ENCODE peak calls at places on chromosome 18, in seven cellular contexts. One of them, this sample, is unnamed.

GRCh38 chr18:44594779-44595467 is 85.8 kb upstream of the SETBP1 start:
- DNase-seq in upper lobe of right lung: no peak
- DNase-seq in dorsolateral prefrontal cortex: no peak
- DNase-seq in GM12865: no peak
- DNase-seq in heart left ventricle: no peak
- DNase-seq in IMR-90: peak; percentile 59
- DNase-seq in CD8-positive, alpha-beta T cell: no peak
- DNase-seq in this sample: peak; percentile 79

GRCh38 chr18:55318864-55319516 is 269.0 kb downstream of the TCF4 start:
- DNase-seq in upper lobe of right lung: no peak
- DNase-seq in dorsolateral prefrontal cortex: no peak
- DNase-seq in GM12865: no peak
- DNase-seq in heart left ventricle: no peak
- DNase-seq in IMR-90: peak; percentile 82
- DNase-seq in CD8-positive, alpha-beta T cell: no peak
- DNase-seq in this sample: peak; percentile 52

GRCh38 chr18:58645398-58645797 is 16.5 kb upstream of the ALPK2 start:
- DNase-seq in upper lobe of right lung: no peak
- DNase-seq in dorsolateral prefrontal cortex: no peak
- DNase-seq in GM12865: no peak
- DNase-seq in heart left ventricle: no peak
- DNase-seq in IMR-90: peak; percentile 71
- DNase-seq in CD8-positive, alpha-beta T cell: no peak
- DNase-seq in this sample: peak; percentile 62

GRCh38 chr18:57951110-57951796 is 92.8 kb upstream of the NEDD4L start:
- DNase-seq in upper lobe of right lung: no peak
- DNase-seq in dorsolateral prefrontal cortex: no peak
- DNase-seq in GM12865: peak; percentile 35
- DNase-seq in heart left ventricle: no peak
- DNase-seq in IMR-90: no peak
- DNase-seq in CD8-positive, alpha-beta T cell: no peak
- DNase-seq in this sample: no peak

GRCh38 chr18:35410561-35410960 is 33.4 kb upstream of the ZNF396 start:
- DNase-seq in upper lobe of right lung: no peak
- DNase-seq in dorsolateral prefrontal cortex: no peak
- DNase-seq in GM12865: peak; percentile 53
- DNase-seq in heart left ventricle: no peak
- DNase-seq in IMR-90: no peak
- DNase-seq in CD8-positive, alpha-beta T cell: no peak
- DNase-seq in this sample: no peak

GRCh38 chr18:43081396-43081795 is 34.1 kb downstream of the RIT2 start:
- DNase-seq in upper lobe of right lung: no peak
- DNase-seq in dorsolateral prefrontal cortex: no peak
- DNase-seq in GM12865: no peak
- DNase-seq in heart left ventricle: no peak
- DNase-seq in IMR-90: no peak
- DNase-seq in CD8-positive, alpha-beta T cell: no peak
- DNase-seq in this sample: no peak

GRCh38 chr18:28175047-28175929 is 1.6 kb downstream of the CDH2 start:
- DNase-seq in upper lobe of right lung: no peak
- DNase-seq in dorsolateral prefrontal cortex: peak; percentile 66
- DNase-seq in GM12865: no peak
- DNase-seq in heart left ventricle: peak; percentile 62
- DNase-seq in IMR-90: peak; percentile 42
- DNase-seq in CD8-positive, alpha-beta T cell: no peak
- DNase-seq in this sample: peak; percentile 52

GRCh38 chr18:12518326-12518725 is 110.6 kb downstream of the PRELID3A start:
- DNase-seq in upper lobe of right lung: no peak
- DNase-seq in dorsolateral prefrontal cortex: no peak
- DNase-seq in GM12865: no peak
- DNase-seq in heart left ventricle: no peak
- DNase-seq in IMR-90: peak; percentile 48
- DNase-seq in CD8-positive, alpha-beta T cell: no peak
- DNase-seq in this sample: no peak

GRCh38 chr18:70335892-70336726 is 47.3 kb downstream of the SOCS6 start:
- DNase-seq in upper lobe of right lung: no peak
- DNase-seq in dorsolateral prefrontal cortex: no peak
- DNase-seq in GM12865: no peak
- DNase-seq in heart left ventricle: no peak
- DNase-seq in IMR-90: no peak
- DNase-seq in CD8-positive, alpha-beta T cell: no peak
- DNase-seq in this sample: peak; percentile 10

GRCh38 chr18:24270937-24271380 is 126.7 kb downstream of the OSBPL1A start:
- DNase-seq in upper lobe of right lung: no peak
- DNase-seq in dorsolateral prefrontal cortex: no peak
- DNase-seq in GM12865: no peak
- DNase-seq in heart left ventricle: no peak
- DNase-seq in IMR-90: peak; percentile 63
- DNase-seq in CD8-positive, alpha-beta T cell: no peak
- DNase-seq in this sample: peak; percentile 60

GRCh38 chr18:7168408-7168807 is 50.8 kb upstream of the LAMA1 start:
- DNase-seq in upper lobe of right lung: no peak
- DNase-seq in dorsolateral prefrontal cortex: no peak
- DNase-seq in GM12865: no peak
- DNase-seq in heart left ventricle: no peak
- DNase-seq in IMR-90: no peak
- DNase-seq in CD8-positive, alpha-beta T cell: no peak
- DNase-seq in this sample: no peak

GRCh38 chr18:36028859-36029258 is 38.5 kb downstream of the RPRD1A start:
- DNase-seq in upper lobe of right lung: no peak
- DNase-seq in dorsolateral prefrontal cortex: no peak
- DNase-seq in GM12865: no peak
- DNase-seq in heart left ventricle: no peak
- DNase-seq in IMR-90: no peak
- DNase-seq in CD8-positive, alpha-beta T cell: no peak
- DNase-seq in this sample: no peak

GRCh38 chr18:51390695-51391094 is 193.2 kb upstream of the MEX3C start:
- DNase-seq in upper lobe of right lung: no peak
- DNase-seq in dorsolateral prefrontal cortex: no peak
- DNase-seq in GM12865: peak; percentile 10
- DNase-seq in heart left ventricle: no peak
- DNase-seq in IMR-90: no peak
- DNase-seq in CD8-positive, alpha-beta T cell: no peak
- DNase-seq in this sample: no peak

GRCh38 chr18:25737710-25738251 is 352.6 kb downstream of the SS18 start:
- DNase-seq in upper lobe of right lung: no peak
- DNase-seq in dorsolateral prefrontal cortex: no peak
- DNase-seq in GM12865: no peak
- DNase-seq in heart left ventricle: no peak
- DNase-seq in IMR-90: peak; percentile 97
- DNase-seq in CD8-positive, alpha-beta T cell: no peak
- DNase-seq in this sample: peak; percentile 87

GRCh38 chr18:23862071-23862470 is 152.5 kb upstream of the TTC39C start:
- DNase-seq in upper lobe of right lung: no peak
- DNase-seq in dorsolateral prefrontal cortex: no peak
- DNase-seq in GM12865: no peak
- DNase-seq in heart left ventricle: no peak
- DNase-seq in IMR-90: peak; percentile 95
- DNase-seq in CD8-positive, alpha-beta T cell: no peak
- DNase-seq in this sample: peak; percentile 92

GRCh38 chr18:75156831-75157230 is 52.1 kb downstream of the PTGR3 start:
- DNase-seq in upper lobe of right lung: no peak
- DNase-seq in dorsolateral prefrontal cortex: no peak
- DNase-seq in GM12865: no peak
- DNase-seq in heart left ventricle: no peak
- DNase-seq in IMR-90: no peak
- DNase-seq in CD8-positive, alpha-beta T cell: no peak
- DNase-seq in this sample: no peak

GRCh38 chr18:75156139-75156750 is 52.7 kb downstream of the PTGR3 start:
- DNase-seq in upper lobe of right lung: no peak
- DNase-seq in dorsolateral prefrontal cortex: no peak
- DNase-seq in GM12865: no peak
- DNase-seq in heart left ventricle: no peak
- DNase-seq in IMR-90: no peak
- DNase-seq in CD8-positive, alpha-beta T cell: no peak
- DNase-seq in this sample: no peak

GRCh38 chr18:75157359-75157758 is 51.6 kb downstream of the PTGR3 start:
- DNase-seq in upper lobe of right lung: no peak
- DNase-seq in dorsolateral prefrontal cortex: no peak
- DNase-seq in GM12865: no peak
- DNase-seq in heart left ventricle: no peak
- DNase-seq in IMR-90: no peak
- DNase-seq in CD8-positive, alpha-beta T cell: no peak
- DNase-seq in this sample: no peak

GRCh38 chr18:75154259-75154658 is 54.7 kb downstream of the PTGR3 start:
- DNase-seq in upper lobe of right lung: no peak
- DNase-seq in dorsolateral prefrontal cortex: no peak
- DNase-seq in GM12865: no peak
- DNase-seq in heart left ventricle: no peak
- DNase-seq in IMR-90: no peak
- DNase-seq in CD8-positive, alpha-beta T cell: no peak
- DNase-seq in this sample: no peak

DNA sequence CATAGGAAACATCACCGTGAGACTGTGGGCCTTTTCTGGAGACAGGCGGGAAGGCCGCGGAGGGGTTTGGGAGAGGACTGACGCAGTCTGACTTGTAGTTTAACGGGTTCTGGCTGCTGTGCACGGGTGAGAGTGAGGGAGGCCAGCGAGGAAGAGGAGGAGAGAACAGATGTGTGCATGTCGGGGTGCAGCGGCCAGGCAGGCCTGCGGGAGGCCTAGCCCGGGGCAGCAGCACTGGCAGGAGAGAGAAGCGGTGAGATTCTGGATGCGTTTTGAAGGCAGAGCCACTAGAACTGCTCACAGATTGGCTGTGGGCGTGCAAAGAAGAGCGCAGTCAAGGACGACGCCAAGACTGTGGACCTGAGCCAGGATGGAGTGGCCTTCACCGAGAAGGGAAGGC is 53.9 kb downstream of the PTGR3 start:
- DNase-seq in upper lobe of right lung: no peak
- DNase-seq in dorsolateral prefrontal cortex: no peak
- DNase-seq in GM12865: no peak
- DNase-seq in heart left ventricle: no peak
- DNase-seq in IMR-90: no peak
- DNase-seq in CD8-positive, alpha-beta T cell: no peak
- DNase-seq in this sample: no peak
- TF ChIP-seq CTCF in upper lobe of right lung: no peak
- TF ChIP-seq CTCF in dorsolateral prefrontal cortex: no peak
- TF ChIP-seq CTCF in GM12865: no peak
- TF ChIP-seq CTCF in heart left ventricle: no peak
- TF ChIP-seq CTCF in IMR-90: no peak
- TF ChIP-seq CTCF in CD8-positive, alpha-beta T cell: no peak
- TF ChIP-seq CTCF in this sample: no peak

GRCh38 chr18:63445067-63445466 is 22.8 kb upstream of the VPS4B start:
- DNase-seq in upper lobe of right lung: no peak
- DNase-seq in dorsolateral prefrontal cortex: no peak
- DNase-seq in GM12865: no peak
- DNase-seq in heart left ventricle: no peak
- DNase-seq in IMR-90: no peak
- DNase-seq in CD8-positive, alpha-beta T cell: no peak
- DNase-seq in this sample: no peak
- H3K4me3 ChIP-seq in upper lobe of right lung: no peak overlapping the region
- H3K4me3 ChIP-seq in dorsolateral prefrontal cortex: no peak overlapping the region
- H3K4me3 ChIP-seq in GM12865: no peak overlapping the region
- H3K4me3 ChIP-seq in heart left ventricle: no peak overlapping the region
- H3K4me3 ChIP-seq in IMR-90: no peak overlapping the region
- H3K4me3 ChIP-seq in CD8-positive, alpha-beta T cell: no peak overlapping the region
- H3K4me3 ChIP-seq in this sample: no peak overlapping the region

GRCh38 chr18:46716336-46716735 is 40.5 kb downstream of the ST8SIA5 start:
- DNase-seq in upper lobe of right lung: no peak
- DNase-seq in dorsolateral prefrontal cortex: no peak
- DNase-seq in GM12865: no peak
- DNase-seq in heart left ventricle: no peak
- DNase-seq in IMR-90: no peak
- DNase-seq in CD8-positive, alpha-beta T cell: no peak
- DNase-seq in this sample: no peak

GRCh38 chr18:46706968-46707367 is 49.9 kb downstream of the ST8SIA5 start:
- DNase-seq in upper lobe of right lung: no peak
- DNase-seq in dorsolateral prefrontal cortex: no peak
- DNase-seq in GM12865: no peak
- DNase-seq in heart left ventricle: no peak
- DNase-seq in IMR-90: no peak
- DNase-seq in CD8-positive, alpha-beta T cell: no peak
- DNase-seq in this sample: peak; percentile 16

GRCh38 chr18:46712406-46712805 is 44.4 kb downstream of the ST8SIA5 start:
- DNase-seq in upper lobe of right lung: no peak
- DNase-seq in dorsolateral prefrontal cortex: no peak
- DNase-seq in GM12865: no peak
- DNase-seq in heart left ventricle: peak; percentile 61
- DNase-seq in IMR-90: peak; percentile 58
- DNase-seq in CD8-positive, alpha-beta T cell: no peak
- DNase-seq in this sample: peak; percentile 89

GRCh38 chr18:46715062-46715461 is 41.8 kb downstream of the ST8SIA5 start:
- DNase-seq in upper lobe of right lung: no peak
- DNase-seq in dorsolateral prefrontal cortex: no peak
- DNase-seq in GM12865: no peak
- DNase-seq in heart left ventricle: no peak
- DNase-seq in IMR-90: no peak
- DNase-seq in CD8-positive, alpha-beta T cell: no peak
- DNase-seq in this sample: no peak

DNA sequence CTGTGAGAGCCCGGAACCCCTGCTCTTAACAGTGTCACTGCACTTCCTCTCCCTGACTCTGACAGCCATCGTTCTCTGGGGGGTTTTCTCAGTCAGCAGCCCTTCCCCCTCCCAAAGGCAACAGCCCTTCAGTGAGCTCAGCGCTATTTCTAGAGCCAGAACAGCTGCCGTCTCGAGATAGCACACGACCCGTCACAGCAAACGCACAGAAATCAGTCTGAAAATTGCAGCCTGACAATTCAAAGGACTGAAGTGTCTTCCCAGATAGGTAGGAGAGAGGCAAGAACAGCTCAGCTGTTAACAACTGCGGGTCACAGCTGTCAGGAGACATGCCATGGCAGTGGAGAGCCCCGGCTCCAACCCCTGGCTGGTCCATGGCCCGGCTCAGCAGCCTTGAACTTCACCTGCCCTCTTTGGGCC is 45.4 kb downstream of the ST8SIA5 start:
- DNase-seq in upper lobe of right lung: no peak
- DNase-seq in dorsolateral prefrontal cortex: no peak
- DNase-seq in GM12865: peak; percentile 29
- DNase-seq in heart left ventricle: peak; percentile 71
- DNase-seq in IMR-90: no peak
- DNase-seq in CD8-positive, alpha-beta T cell: no peak
- DNase-seq in this sample: no peak
- TF ChIP-seq CTCF in upper lobe of right lung: no peak
- TF ChIP-seq CTCF in dorsolateral prefrontal cortex: no peak
- TF ChIP-seq CTCF in GM12865: no peak
- TF ChIP-seq CTCF in heart left ventricle: no peak
- TF ChIP-seq CTCF in IMR-90: no peak
- TF ChIP-seq CTCF in CD8-positive, alpha-beta T cell: no peak
- TF ChIP-seq CTCF in this sample: no peak

DNA sequence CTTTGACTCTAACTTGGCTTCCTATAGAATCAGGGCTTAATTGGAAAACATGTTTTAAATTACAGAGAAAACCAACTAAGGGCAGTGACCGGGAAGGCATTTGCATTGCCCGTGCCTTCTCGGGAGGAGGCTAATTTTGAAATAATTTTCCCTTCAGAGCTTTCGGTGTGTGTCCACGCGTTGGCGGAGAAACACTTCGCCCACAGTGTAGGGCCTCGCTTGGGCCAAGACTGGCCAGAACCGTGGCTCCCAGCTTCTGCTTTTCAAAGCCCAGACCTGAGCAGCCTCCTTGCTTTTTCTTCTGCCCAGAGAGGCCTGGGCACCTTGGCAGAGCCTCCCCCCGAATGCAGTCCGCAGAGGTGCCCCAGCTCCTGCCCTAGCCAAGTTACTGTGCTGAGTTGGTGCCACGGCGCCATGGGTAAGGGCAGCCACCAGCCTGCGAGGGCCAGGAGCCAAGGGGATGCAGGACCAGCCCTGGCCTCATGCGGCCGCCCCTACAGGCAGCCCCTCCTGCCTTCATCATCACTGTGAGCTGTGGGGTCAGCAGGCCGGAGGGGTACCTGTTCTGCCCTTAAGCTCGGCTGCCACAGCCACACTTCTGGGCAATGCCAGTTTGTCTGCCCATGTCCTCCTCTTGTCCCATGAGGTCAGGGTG is 57.4 kb downstream of the NFATC1 start:
- DNase-seq in upper lobe of right lung: no peak
- DNase-seq in dorsolateral prefrontal cortex: no peak
- DNase-seq in GM12865: no peak
- DNase-seq in heart left ventricle: no peak
- DNase-seq in IMR-90: no peak
- DNase-seq in CD8-positive, alpha-beta T cell: no peak
- DNase-seq in this sample: no peak
- H3K4me3 ChIP-seq in upper lobe of right lung: no peak overlapping the region
- H3K4me3 ChIP-seq in dorsolateral prefrontal cortex: no peak overlapping the region
- H3K4me3 ChIP-seq in GM12865: no peak overlapping the region
- H3K4me3 ChIP-seq in heart left ventricle: no peak overlapping the region
- H3K4me3 ChIP-seq in IMR-90: no peak overlapping the region
- H3K4me3 ChIP-seq in CD8-positive, alpha-beta T cell: no peak overlapping the region
- H3K4me3 ChIP-seq in this sample: no peak overlapping the region

This sample was measured in astrocyte of the spinal cord.